ENCODE peak calls at places on chromosomes 3 and 15, in five cellular contexts. D is GM23338, P is PC-3, S is PC-9, C is fibroblast of lung. K is an unnamed sample.

GRCh38 chr3:39065197-39065596 is 13.4 kb downstream of the WDR48 start:
- DNase-seq in D (peak; percentile 80), P (peak; percentile 47), S (no peak), C (peak; percentile 68), K (no peak)

GRCh38 chr15:33871911-33872760 is 96.2 kb upstream of the CHRM5 start:
- DNase-seq in D (no peak), P (peak; percentile 11), S (no peak), C (peak; percentile 10), K (no peak)

GRCh38 chr3:141561426-141562034 is 74.7 kb downstream of the RASA2 start:
- DNase-seq in D (peak; percentile 81), P (peak; percentile 70), S (no peak), C (peak; percentile 54), K (peak; percentile 7)

GRCh38 chr3:21654662-21655061 is 96.3 kb downstream of the ZNF385D start:
- DNase-seq in D (no peak), P (peak; percentile 86), S (no peak), C (peak; percentile 91), K (no peak)

GRCh38 chr3:86229086-86229774 is 761.7 kb downstream of the VGLL3 start:
- DNase-seq in D (no peak), P (no peak), S (no peak), C (no peak), K (no peak)

GRCh38 chr15:46676233-46677206 is 1040.8 kb upstream of the SEMA6D start:
- DNase-seq in D (no peak), P (no peak), S (no peak), C (no peak), K (no peak)

GRCh38 chr3:21752749-21753347 is 1.8 kb upstream of the ZNF385D start:
- DNase-seq in D (peak; percentile 80), P (peak; percentile 77), S (no peak), C (peak; percentile 68), K (no peak)

GRCh38 chr3:124779751-124780191 is 49.5 kb downstream of the UMPS start:
- DNase-seq in D (no peak), P (no peak), S (no peak), C (no peak), K (no peak)

GRCh38 chr3:134597390-134597975 is 53.3 kb downstream of the KY start:
- DNase-seq in D (no peak), P (peak; percentile 71), S (peak; percentile 40), C (peak; percentile 24), K (peak; percentile 83)

GRCh38 chr15:85725564-85725963 is 69.2 kb downstream of the KLHL25 start:
- DNase-seq in D (no peak), P (no peak), S (no peak), C (no peak), K (no peak)

GRCh38 chr3:130425484-130425883 is 80.0 kb downstream of the COL6A5 start:
- DNase-seq in D (no peak), P (no peak), S (no peak), C (no peak), K (no peak)

GRCh38 chr3:197298858-197299854 is 744 bp upstream of the DLG1 start:
- DNase-seq in D (peak; percentile 81), P (peak; percentile 77), S (peak; percentile 80), C (peak; percentile 28), K (no peak)

GRCh38 chr3:178353292-178353814 is 182.9 kb upstream of the KCNMB2 start:
- DNase-seq in D (no peak), P (no peak), S (no peak), C (peak; percentile 39), K (no peak)

DNA sequence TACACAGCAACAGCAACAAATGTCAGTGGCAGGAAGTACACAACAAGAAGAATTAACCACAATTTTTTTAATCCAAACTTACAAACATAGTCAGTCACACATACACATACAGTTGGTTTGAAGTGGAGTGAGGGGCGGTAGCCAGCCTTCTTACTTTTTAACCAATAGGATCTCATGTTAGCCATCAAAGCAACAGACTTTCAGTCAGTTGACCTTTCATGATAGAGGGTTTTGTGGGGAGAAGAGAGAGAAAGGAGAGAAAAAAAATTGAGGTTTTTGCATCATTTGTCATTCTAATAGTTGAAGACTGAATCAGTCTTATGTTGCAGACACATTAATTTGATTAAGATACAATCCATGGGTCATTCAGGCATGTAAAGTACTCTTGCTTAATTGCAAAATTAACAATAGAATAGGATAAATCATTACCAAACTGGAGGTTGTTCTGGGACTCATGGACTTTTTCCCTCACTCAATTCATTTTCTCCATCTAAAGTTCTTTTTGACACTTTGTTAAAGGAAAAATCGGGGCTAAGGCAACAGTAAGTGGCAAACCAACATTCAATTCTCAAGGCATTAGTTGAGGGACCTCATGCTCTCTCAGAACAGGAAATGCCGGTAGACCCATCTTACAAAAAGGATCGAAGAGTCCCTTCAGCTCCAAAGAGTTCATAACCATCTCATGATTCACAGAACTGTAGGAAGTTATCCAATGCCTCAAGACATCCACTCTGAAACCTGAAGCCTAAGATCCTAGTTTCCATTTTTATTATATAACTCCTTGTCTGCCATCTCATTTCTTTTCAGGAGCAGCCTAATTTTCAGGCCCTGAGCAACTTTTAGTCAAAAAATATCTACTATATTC is 159.5 kb upstream of the LPP start:
- DNase-seq in D (no peak), P (peak; percentile 29), S (peak; percentile 62), C (peak; percentile 93), K (no peak)
- H3K4me1 ChIP-seq in D (peaks cover 20% of the 10 kb centered on the region), P (no peaks in the 10 kb centered on the region), S (peaks cover 8% of the 10 kb centered on the region), C (no peaks in the 10 kb centered on the region), K (peaks cover 9% of the 10 kb centered on the region)

GRCh38 chr3:191192941-191193340 is 6.1 kb upstream of the OSTN start:
- DNase-seq in D (no peak), P (no peak), S (no peak), C (no peak), K (no peak)
- H3K27ac ChIP-seq in D (no peak overlapping the region), P (no peak overlapping the region), S (no peak overlapping the region), C (no peak overlapping the region), K (no peak overlapping the region)

GRCh38 chr3:158103956-158104338 is 2.3 kb downstream of the SHOX2 start:
- DNase-seq in D (peak; percentile 58), P (no peak), S (no peak), C (no peak), K (no peak)
- TF ChIP-seq EZH2 in D (peak; percentile 92), P (no peak), S (no peak), C (no peak), K (peak; percentile 24)

DNA sequence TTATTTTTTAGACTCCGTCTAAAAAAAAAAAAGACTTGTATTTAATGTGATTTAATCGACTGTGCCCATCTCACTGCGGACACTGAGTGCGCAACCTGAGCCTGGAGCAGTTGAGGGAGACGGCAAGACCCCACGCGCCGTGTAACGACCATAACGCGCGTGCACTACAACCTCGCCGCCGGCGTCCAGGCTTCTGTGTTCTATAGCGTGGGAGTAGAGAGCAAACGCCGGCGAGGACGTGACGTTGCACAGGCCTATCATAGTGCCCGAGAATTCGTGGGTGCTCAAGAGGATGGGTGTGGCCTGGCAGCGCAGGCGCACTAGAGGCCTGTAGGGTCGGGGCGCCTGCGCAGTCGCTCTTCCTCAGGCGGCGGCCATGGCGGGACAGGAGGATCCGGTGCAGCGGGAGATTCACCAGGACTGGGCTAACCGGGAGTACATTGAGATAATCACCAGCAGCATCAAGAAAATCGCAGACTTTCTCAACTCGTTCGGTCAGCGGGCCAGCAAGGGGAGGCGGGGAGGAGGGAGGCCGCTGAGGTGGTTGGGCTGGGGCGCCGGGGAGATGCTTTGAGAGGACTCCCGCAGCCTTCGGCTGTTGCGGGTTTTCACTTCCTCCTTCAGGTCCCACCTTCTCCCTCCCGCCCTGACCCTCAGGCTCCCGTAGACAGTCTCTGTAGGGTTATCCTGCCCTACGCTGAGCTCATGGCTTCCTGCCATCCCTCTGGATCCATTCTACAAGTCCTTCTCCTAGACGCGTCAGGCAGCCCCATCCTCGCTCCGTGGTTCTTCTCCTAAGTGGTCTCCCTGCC is at the start of gene BRK1:
- DNase-seq in D (peak; percentile 95), P (peak; percentile 98), S (peak; percentile 76), C (peak; percentile 93), K (peak; percentile 89)
- H3K4me1 ChIP-seq in D (peaks cover 4% of the 10 kb centered on the region), P (peaks cover 19% of the 10 kb centered on the region), S (peaks cover 8% of the 10 kb centered on the region), C (peaks cover 7% of the 10 kb centered on the region), K (peaks cover 9% of the 10 kb centered on the region)

GRCh38 chr15:93028111-93028631 is 60.8 kb downstream of the RGMA start:
- DNase-seq in D (no peak), P (no peak), S (no peak), C (no peak), K (no peak)
- H3K27ac ChIP-seq in D (peak overlapping the region; percentile 59), P (no peak overlapping the region), S (peak overlapping the region; percentile 39), C (peak overlapping the region; percentile 81), K (peak overlapping the region; percentile 69)

DNA sequence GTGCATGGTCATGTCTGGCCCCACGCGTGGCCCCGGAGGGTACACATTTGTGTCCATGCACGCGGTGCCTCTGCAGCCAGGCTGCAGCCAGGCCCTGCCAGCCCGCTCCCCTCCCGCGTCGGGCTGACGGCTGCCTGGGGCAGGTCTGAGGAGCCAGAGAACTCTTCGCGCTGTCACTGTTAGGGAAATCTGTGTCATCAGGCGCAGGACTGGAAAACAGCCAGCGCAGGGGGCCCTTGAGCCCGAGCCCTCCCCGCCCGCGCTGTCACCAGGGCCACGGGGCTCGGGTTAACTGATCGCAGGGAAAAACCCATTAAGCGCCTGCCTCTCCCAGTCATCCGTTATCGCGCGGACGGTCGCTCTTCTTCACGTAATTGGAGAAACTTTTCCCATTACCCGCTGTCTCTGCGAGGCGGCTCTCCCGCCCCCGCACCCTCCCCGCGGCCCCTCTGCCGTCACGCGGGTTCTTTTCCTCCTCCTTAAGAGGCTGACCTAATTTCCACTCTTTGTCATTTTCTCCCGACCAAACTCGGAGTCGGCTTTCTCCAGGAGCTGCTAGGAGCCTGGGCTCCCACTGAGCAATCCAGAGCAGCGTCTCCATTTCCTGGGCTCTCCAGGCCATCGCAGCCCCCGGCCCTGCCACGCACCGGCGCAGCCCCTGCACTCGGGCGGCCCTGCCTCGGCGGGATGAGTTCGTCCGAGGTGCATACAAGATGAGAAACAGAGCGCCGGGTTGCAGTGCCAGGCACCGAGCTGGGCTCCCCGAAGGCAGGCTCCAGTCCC is 57.5 kb upstream of the PRR23E start:
- DNase-seq in D (peak; percentile 58), P (no peak), S (no peak), C (peak; percentile 42), K (no peak)
- TF ChIP-seq EZH2 in D (no peak), P (peak; percentile 37), S (no peak), C (peak; percentile 63), K (peak; percentile 70)

GRCh38 chr3:112004664-112005063 is 5.9 kb downstream of the TAGLN3 start:
- DNase-seq in D (no peak), P (no peak), S (no peak), C (no peak), K (no peak)
- H3K4me1 ChIP-seq in D (peaks cover 18% of the 10 kb centered on the region), P (peaks cover 52% of the 10 kb centered on the region), S (peaks cover 15% of the 10 kb centered on the region), C (no peaks in the 10 kb centered on the region), K (peaks cover 58% of the 10 kb centered on the region)

GRCh38 chr3:184532940-184533732 is 28.4 kb upstream of the EPHB3 start:
- DNase-seq in D (no peak), P (no peak), S (no peak), C (no peak), K (no peak)
- H3K27ac ChIP-seq in D (no peak overlapping the region), P (no peak overlapping the region), S (no peak overlapping the region), C (no peak overlapping the region), K (no peak overlapping the region)

K was measured in keratinocyte.